ENCODE peak calls at places on chromosomes 4 and X, in six cellular contexts. C is choroid plexus epithelial cell, V is sciatic nerve, B is lung, J is iris pigment epithelial cell, R is fibroblast of the aortic adventitia. K is an unnamed sample.
A peak's percentile ranks its signal among the peaks of the same experiment; 100 is the strongest.

GRCh38 chr4:181967401-181967800 is 275.8 kb upstream of the TENM3 start:
- DNase-seq in C (no peak), V (no peak), B (no peak), J (no peak), R (no peak), K (no peak)

GRCh38 chr4:136078971-136079370 is 1453.3 kb downstream of the PCDH18 start:
- DNase-seq in C (peak; percentile 77), V (no peak), B (no peak), J (peak; percentile 78), R (no peak), K (no peak)

GRCh38 chrX:14015294-14015693 is 14.4 kb downstream of the GEMIN8 start:
- DNase-seq in C (peak; percentile 35), V (no peak), B (no peak), J (peak; percentile 58), R (peak; percentile 23), K (no peak)

GRCh38 chrX:121160987-121161386 is 113.6 kb downstream of the GLUD2 start:
- DNase-seq in C (peak; percentile 19), V (no peak), B (no peak), J (peak; percentile 25), R (peak; percentile 51), K (no peak)

GRCh38 chrX:155889328-155889727 is 8.2 kb downstream of the VAMP7 start:
- DNase-seq in C (no peak), V (no peak), B (no peak), J (no peak), R (no peak), K (no peak)

GRCh38 chrX:38166478-38167083 is 54.1 kb downstream of the SRPX start:
- DNase-seq in C (peak; percentile 50), V (no peak), B (no peak), J (peak; percentile 25), R (peak; percentile 56), K (no peak)

GRCh38 chr4:38687571-38688011 is 23.6 kb downstream of the KLF3 start:
- DNase-seq in C (peak; percentile 48), V (no peak), B (no peak), J (peak; percentile 67), R (no peak), K (no peak)

GRCh38 chr4:141080668-141081067 is 52.6 kb downstream of the RNF150 start:
- DNase-seq in C (no peak), V (no peak), B (no peak), J (no peak), R (no peak), K (no peak)

GRCh38 chr4:104491396-104491821 is 3.3 kb downstream of the CXXC4 start:
- DNase-seq in C (no peak), V (peak; percentile 67), B (no peak), J (peak; percentile 5), R (no peak), K (no peak)

GRCh38 chr4:6272863-6273660 is 3.4 kb downstream of the WFS1 start:
- DNase-seq in C (peak; percentile 89), V (no peak), B (no peak), J (peak; percentile 84), R (peak; percentile 70), K (no peak)

GRCh38 chr4:156805696-156806095 is 165.9 kb downstream of the PDGFC start:
- DNase-seq in C (peak; percentile 34), V (no peak), B (no peak), J (peak; percentile 51), R (no peak), K (no peak)

GRCh38 chrX:48958635-48959094 is 1.3 kb upstream of the OTUD5 start:
- DNase-seq in C (peak; percentile 59), V (no peak), B (no peak), J (peak; percentile 64), R (peak; percentile 70), K (peak; percentile 41)

GRCh38 chrX:9832811-9833210 is 46.6 kb downstream of the SHROOM2 start:
- DNase-seq in C (no peak), V (no peak), B (no peak), J (no peak), R (no peak), K (no peak)

GRCh38 chrX:123704781-123705180 is 28.1 kb downstream of the THOC2 start:
- DNase-seq in C (no peak), V (no peak), B (no peak), J (no peak), R (no peak), K (no peak)

GRCh38 chr4:123396294-123397275 is at the start of gene SPRY1:
- DNase-seq in C (peak; percentile 96), V (peak; percentile 87), B (peak; percentile 92), J (peak; percentile 96), R (peak; percentile 92), K (peak; percentile 94)

GRCh38 chrX:8820910-8821527 is 19.8 kb upstream of the FAM9A start:
- DNase-seq in C (peak; percentile 63), V (no peak), B (no peak), J (peak; percentile 2), R (no peak), K (no peak)

GRCh38 chrX:8304668-8305067 is 133.6 kb upstream of the VCX2 start:
- DNase-seq in C (peak; percentile 1), V (no peak), B (no peak), J (no peak), R (no peak), K (no peak)

GRCh38 chrX:46582325-46582724 is 8.8 kb downstream of the CHST7 start:
- DNase-seq in C (peak; percentile 48), V (no peak), B (no peak), J (peak; percentile 60), R (peak; percentile 73), K (no peak)

GRCh38 chr4:130110189-130110588 is 1014.2 kb downstream of the C4orf33 start:
- DNase-seq in C (no peak), V (no peak), B (no peak), J (no peak), R (no peak), K (no peak)

GRCh38 chr4:6555519-6555918 is 19.5 kb upstream of the MAN2B2 start:
- DNase-seq in C (no peak), V (no peak), B (no peak), J (no peak), R (no peak), K (no peak)

GRCh38 chr4:96913437-96914075 is 1073.7 kb downstream of the PDHA2 start:
- DNase-seq in C (peak; percentile 41), V (no peak), B (no peak), J (peak; percentile 32), R (no peak), K (no peak)

GRCh38 chrX:133722756-133723155 is 262.6 kb downstream of the GPC3 start:
- DNase-seq in C (no peak), V (no peak), B (no peak), J (no peak), R (no peak), K (no peak)

GRCh38 chr4:986428-986948 is 356 bp upstream of the IDUA start:
- DNase-seq in C (peak; percentile 46), V (no peak), B (no peak), J (no peak), R (peak; percentile 27), K (no peak)

GRCh38 chr4:91826186-91826585 is 477.6 kb upstream of the GRID2 start:
- DNase-seq in C (peak; percentile 72), V (no peak), B (no peak), J (peak; percentile 31), R (peak; percentile 4), K (no peak)

GRCh38 chrX:118116308-118117068 is at the start of gene KLHL13:
- DNase-seq in C (peak; percentile 4), V (peak; percentile 64), B (no peak), J (peak; percentile 7), R (peak; percentile 16), K (no peak)

GRCh38 chr4:172726001-172726423 is 442.6 kb upstream of the GALNT7 start:
- DNase-seq in C (peak; percentile 23), V (no peak), B (no peak), J (peak; percentile 11), R (no peak), K (peak; percentile 56)

GRCh38 chrX:119541188-119541587 is 24.0 kb downstream of the STEEP1 start:
- DNase-seq in C (peak; percentile 67), V (no peak), B (no peak), J (peak; percentile 69), R (peak; percentile 42), K (no peak)

GRCh38 chr4:182898479-182898799 is 18.7 kb downstream of the DCTD start:
- DNase-seq in C (no peak), V (no peak), B (no peak), J (no peak), R (no peak), K (no peak)

GRCh38 chrX:132463411-132463810 is 25.4 kb downstream of the MBNL3 start:
- DNase-seq in C (peak; percentile 37), V (no peak), B (no peak), J (peak; percentile 24), R (peak; percentile 7), K (no peak)

GRCh38 chr4:121071640-121072037 is 696 bp downstream of the NDNF start:
- DNase-seq in C (no peak), V (no peak), B (no peak), J (no peak), R (no peak), K (no peak)

GRCh38 chrX:107429090-107429489 is 20.4 kb upstream of the FRMPD3 start:
- DNase-seq in C (peak; percentile 38), V (no peak), B (no peak), J (peak; percentile 14), R (peak; percentile 28), K (no peak)

GRCh38 chr4:183314336-183314735 is 5.7 kb downstream of the CLDN22 start:
- DNase-seq in C (no peak), V (no peak), B (no peak), J (no peak), R (no peak), K (no peak)

K was measured in mucosa of gallbladder.